ENCODE peak calls at places on chromosome 2, in eight cellular contexts. One of them, this sample, is unnamed.
A peak's percentile ranks its signal among the peaks of the same experiment; 100 is the strongest.

GRCh38 chr2:225173909-225174308 is 131.6 kb upstream of the DOCK10 start:
- DNase-seq in astrocyte of the spinal cord: no peak
- DNase-seq in brain microvascular endothelial cell: no peak
- DNase-seq in HFFc6: no peak
- DNase-seq in ascending aorta: no peak
- DNase-seq in left ventricle myocardium inferior: no peak
- DNase-seq in BE2C: peak; percentile 78
- DNase-seq in fibroblast of mammary gland: peak; percentile 10
- DNase-seq in this sample: no peak

GRCh38 chr2:132542953-132543569 is 126.5 kb downstream of the GPR39 start:
- DNase-seq in fibroblast of mammary gland: no peak
- DNase-seq in BE2C: no peak
- DNase-seq in astrocyte of the spinal cord: no peak
- DNase-seq in brain microvascular endothelial cell: no peak
- DNase-seq in HFFc6: no peak
- DNase-seq in ascending aorta: no peak
- DNase-seq in left ventricle myocardium inferior: no peak
- DNase-seq in this sample: peak; percentile 66

GRCh38 chr2:86031151-86031550 is 74.5 kb downstream of the POLR1A start:
- DNase-seq in fibroblast of mammary gland: no peak
- DNase-seq in left ventricle myocardium inferior: no peak
- DNase-seq in ascending aorta: no peak
- DNase-seq in astrocyte of the spinal cord: no peak
- DNase-seq in brain microvascular endothelial cell: no peak
- DNase-seq in HFFc6: no peak
- DNase-seq in BE2C: no peak
- DNase-seq in this sample: no peak

GRCh38 chr2:223383315-223383714 is 218.8 kb downstream of the SCG2 start:
- DNase-seq in left ventricle myocardium inferior: no peak
- DNase-seq in ascending aorta: no peak
- DNase-seq in HFFc6: peak; percentile 38
- DNase-seq in fibroblast of mammary gland: peak; percentile 65
- DNase-seq in BE2C: no peak
- DNase-seq in brain microvascular endothelial cell: no peak
- DNase-seq in astrocyte of the spinal cord: peak; percentile 37
- DNase-seq in this sample: no peak

GRCh38 chr2:74893332-74893731 is 59.4 kb downstream of the HK2 start:
- DNase-seq in ascending aorta: peak; percentile 78
- DNase-seq in astrocyte of the spinal cord: peak; percentile 56
- DNase-seq in brain microvascular endothelial cell: peak; percentile 86
- DNase-seq in BE2C: no peak
- DNase-seq in HFFc6: peak; percentile 94
- DNase-seq in left ventricle myocardium inferior: no peak
- DNase-seq in fibroblast of mammary gland: peak; percentile 79
- DNase-seq in this sample: peak; percentile 82

GRCh38 chr2:24657818-24658217 is 135.4 kb downstream of the PTRHD1 start:
- DNase-seq in ascending aorta: no peak
- DNase-seq in fibroblast of mammary gland: no peak
- DNase-seq in BE2C: no peak
- DNase-seq in left ventricle myocardium inferior: no peak
- DNase-seq in brain microvascular endothelial cell: no peak
- DNase-seq in HFFc6: no peak
- DNase-seq in astrocyte of the spinal cord: no peak
- DNase-seq in this sample: no peak

GRCh38 chr2:10788855-10789254 is 23.7 kb downstream of the PDIA6 start:
- DNase-seq in fibroblast of mammary gland: no peak
- DNase-seq in HFFc6: no peak
- DNase-seq in brain microvascular endothelial cell: no peak
- DNase-seq in BE2C: no peak
- DNase-seq in astrocyte of the spinal cord: no peak
- DNase-seq in left ventricle myocardium inferior: no peak
- DNase-seq in ascending aorta: no peak
- DNase-seq in this sample: no peak

GRCh38 chr2:192675640-192676039 is 480.9 kb upstream of the TMEFF2 start:
- DNase-seq in astrocyte of the spinal cord: peak; percentile 7
- DNase-seq in HFFc6: no peak
- DNase-seq in BE2C: no peak
- DNase-seq in left ventricle myocardium inferior: no peak
- DNase-seq in brain microvascular endothelial cell: no peak
- DNase-seq in ascending aorta: no peak
- DNase-seq in fibroblast of mammary gland: peak; percentile 0
- DNase-seq in this sample: no peak

GRCh38 chr2:95728878-95729511 is 137.2 kb downstream of the TRIM43 start:
- DNase-seq in HFFc6: peak; percentile 82
- DNase-seq in BE2C: peak; percentile 26
- DNase-seq in fibroblast of mammary gland: peak; percentile 89
- DNase-seq in ascending aorta: peak; percentile 75
- DNase-seq in brain microvascular endothelial cell: peak; percentile 83
- DNase-seq in left ventricle myocardium inferior: peak; percentile 46
- DNase-seq in astrocyte of the spinal cord: peak; percentile 89
- DNase-seq in this sample: peak; percentile 78

GRCh38 chr2:71720596-71721361 is 267.4 kb downstream of the DYSF start:
- DNase-seq in brain microvascular endothelial cell: no peak
- DNase-seq in BE2C: no peak
- DNase-seq in astrocyte of the spinal cord: no peak
- DNase-seq in fibroblast of mammary gland: no peak
- DNase-seq in ascending aorta: no peak
- DNase-seq in left ventricle myocardium inferior: no peak
- DNase-seq in HFFc6: no peak
- DNase-seq in this sample: no peak

GRCh38 chr2:39913648-39914456 is 134.8 kb upstream of the THUMPD2 start:
- DNase-seq in brain microvascular endothelial cell: peak; percentile 66
- DNase-seq in ascending aorta: no peak
- DNase-seq in fibroblast of mammary gland: peak; percentile 87
- DNase-seq in HFFc6: peak; percentile 75
- DNase-seq in astrocyte of the spinal cord: peak; percentile 84
- DNase-seq in BE2C: no peak
- DNase-seq in left ventricle myocardium inferior: no peak
- DNase-seq in this sample: peak; percentile 71

GRCh38 chr2:140275427-140275826 is 1495.2 kb upstream of the NXPH2 start:
- DNase-seq in astrocyte of the spinal cord: no peak
- DNase-seq in left ventricle myocardium inferior: no peak
- DNase-seq in fibroblast of mammary gland: no peak
- DNase-seq in BE2C: no peak
- DNase-seq in ascending aorta: no peak
- DNase-seq in brain microvascular endothelial cell: no peak
- DNase-seq in HFFc6: no peak
- DNase-seq in this sample: no peak

GRCh38 chr2:241232736-241233575 is 44.5 kb downstream of the ANO7 start:
- DNase-seq in brain microvascular endothelial cell: no peak
- DNase-seq in fibroblast of mammary gland: no peak
- DNase-seq in left ventricle myocardium inferior: no peak
- DNase-seq in ascending aorta: no peak
- DNase-seq in astrocyte of the spinal cord: no peak
- DNase-seq in BE2C: no peak
- DNase-seq in HFFc6: no peak
- DNase-seq in this sample: no peak

GRCh38 chr2:133054297-133054696 is 384.3 kb upstream of the LYPD1 start:
- DNase-seq in astrocyte of the spinal cord: peak; percentile 12
- DNase-seq in ascending aorta: no peak
- DNase-seq in BE2C: no peak
- DNase-seq in HFFc6: no peak
- DNase-seq in fibroblast of mammary gland: no peak
- DNase-seq in left ventricle myocardium inferior: no peak
- DNase-seq in brain microvascular endothelial cell: peak; percentile 39
- DNase-seq in this sample: no peak

DNA sequence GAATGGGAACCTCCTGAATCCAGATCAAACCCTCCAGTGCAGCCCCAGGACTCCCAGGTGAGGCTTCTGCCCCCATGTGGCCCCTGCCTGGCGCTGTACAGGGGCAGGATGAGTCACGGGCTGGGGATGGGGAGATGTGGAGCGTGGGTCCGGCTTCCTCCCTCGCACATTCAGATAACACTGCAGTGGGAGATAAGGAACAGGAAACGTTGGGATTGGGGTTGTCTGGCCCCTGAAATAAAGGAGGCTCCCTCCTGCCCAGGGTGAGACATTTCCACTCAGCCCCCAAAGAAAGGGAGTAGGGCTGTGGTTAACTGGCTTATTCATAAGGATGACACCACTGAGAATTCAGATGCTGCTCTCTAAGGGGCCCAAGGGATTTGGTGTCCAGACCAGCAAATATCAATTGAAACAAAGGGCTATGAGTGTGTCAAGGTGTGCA is 30.7 kb downstream of the IGFBP5 start:
- DNase-seq in brain microvascular endothelial cell: peak; percentile 50
- DNase-seq in ascending aorta: no peak
- DNase-seq in HFFc6: no peak
- DNase-seq in left ventricle myocardium inferior: no peak
- DNase-seq in BE2C: peak; percentile 68
- DNase-seq in fibroblast of mammary gland: peak; percentile 40
- DNase-seq in astrocyte of the spinal cord: no peak
- DNase-seq in this sample: peak; percentile 43
- TF ChIP-seq CTCF in brain microvascular endothelial cell: peak; percentile 59
- TF ChIP-seq CTCF in ascending aorta: no peak
- TF ChIP-seq CTCF in HFFc6: peak; percentile 26
- TF ChIP-seq CTCF in left ventricle myocardium inferior: no peak
- TF ChIP-seq CTCF in BE2C: peak; percentile 58
- TF ChIP-seq CTCF in fibroblast of mammary gland: peak; percentile 3
- TF ChIP-seq CTCF in astrocyte of the spinal cord: peak; percentile 35
- TF ChIP-seq CTCF in this sample: no peak

GRCh38 chr2:42905341-42906114 is 113.1 kb upstream of the HAAO start:
- DNase-seq in HFFc6: no peak
- DNase-seq in astrocyte of the spinal cord: peak; percentile 67
- DNase-seq in ascending aorta: peak; percentile 71
- DNase-seq in brain microvascular endothelial cell: no peak
- DNase-seq in left ventricle myocardium inferior: no peak
- DNase-seq in fibroblast of mammary gland: peak; percentile 70
- DNase-seq in BE2C: peak; percentile 84
- DNase-seq in this sample: no peak
- TF ChIP-seq CTCF in HFFc6: no peak
- TF ChIP-seq CTCF in astrocyte of the spinal cord: peak; percentile 27
- TF ChIP-seq CTCF in ascending aorta: no peak
- TF ChIP-seq CTCF in brain microvascular endothelial cell: peak; percentile 43
- TF ChIP-seq CTCF in left ventricle myocardium inferior: peak; percentile 54
- TF ChIP-seq CTCF in fibroblast of mammary gland: no peak
- TF ChIP-seq CTCF in BE2C: peak; percentile 71
- TF ChIP-seq CTCF in this sample: no peak

GRCh38 chr2:120780402-120780801 is 44.7 kb downstream of the GLI2 start:
- DNase-seq in brain microvascular endothelial cell: no peak
- DNase-seq in fibroblast of mammary gland: no peak
- DNase-seq in astrocyte of the spinal cord: no peak
- DNase-seq in BE2C: peak; percentile 41
- DNase-seq in ascending aorta: no peak
- DNase-seq in HFFc6: no peak
- DNase-seq in left ventricle myocardium inferior: no peak
- DNase-seq in this sample: no peak

GRCh38 chr2:120777787-120778186 is 42.1 kb downstream of the GLI2 start:
- DNase-seq in left ventricle myocardium inferior: no peak
- DNase-seq in ascending aorta: no peak
- DNase-seq in BE2C: no peak
- DNase-seq in brain microvascular endothelial cell: no peak
- DNase-seq in HFFc6: no peak
- DNase-seq in fibroblast of mammary gland: no peak
- DNase-seq in astrocyte of the spinal cord: no peak
- DNase-seq in this sample: no peak

GRCh38 chr2:120777170-120777751 is 41.6 kb downstream of the GLI2 start:
- DNase-seq in brain microvascular endothelial cell: no peak
- DNase-seq in HFFc6: no peak
- DNase-seq in left ventricle myocardium inferior: no peak
- DNase-seq in ascending aorta: no peak
- DNase-seq in BE2C: no peak
- DNase-seq in astrocyte of the spinal cord: no peak
- DNase-seq in fibroblast of mammary gland: no peak
- DNase-seq in this sample: no peak

GRCh38 chr2:120778244-120778643 is 42.6 kb downstream of the GLI2 start:
- DNase-seq in ascending aorta: no peak
- DNase-seq in left ventricle myocardium inferior: no peak
- DNase-seq in astrocyte of the spinal cord: no peak
- DNase-seq in fibroblast of mammary gland: peak; percentile 45
- DNase-seq in brain microvascular endothelial cell: no peak
- DNase-seq in BE2C: no peak
- DNase-seq in HFFc6: peak; percentile 45
- DNase-seq in this sample: no peak

DNA sequence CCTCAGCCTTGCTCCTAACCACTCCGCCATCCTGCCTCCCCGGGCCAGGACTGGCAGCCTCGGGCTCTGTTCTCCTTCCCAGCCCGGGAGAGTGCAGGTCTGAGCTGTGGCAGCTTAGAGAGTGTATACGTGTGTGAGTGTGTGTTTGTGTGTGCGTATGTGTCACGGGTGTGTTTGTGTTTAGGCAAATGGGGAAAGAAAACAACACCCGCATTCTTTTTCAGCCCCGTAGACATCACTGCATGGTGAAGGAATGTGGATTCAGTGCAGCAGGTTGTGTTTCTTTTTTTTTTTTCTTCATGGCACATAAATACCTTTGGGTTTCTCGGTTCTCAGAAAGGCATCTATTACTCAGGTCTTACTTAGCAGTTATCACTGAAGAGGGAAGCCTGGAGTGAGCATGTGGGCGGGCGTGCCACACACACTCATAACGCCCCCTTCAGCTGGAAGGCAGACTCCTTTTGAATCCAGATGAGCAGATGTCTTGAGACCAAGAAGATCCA is 44.2 kb downstream of the GLI2 start:
- DNase-seq in BE2C: no peak
- DNase-seq in HFFc6: peak; percentile 90
- DNase-seq in ascending aorta: no peak
- DNase-seq in astrocyte of the spinal cord: peak; percentile 81
- DNase-seq in fibroblast of mammary gland: peak; percentile 77
- DNase-seq in left ventricle myocardium inferior: no peak
- DNase-seq in brain microvascular endothelial cell: peak; percentile 86
- DNase-seq in this sample: no peak
- TF ChIP-seq CTCF in BE2C: no peak
- TF ChIP-seq CTCF in HFFc6: peak; percentile 63
- TF ChIP-seq CTCF in ascending aorta: no peak
- TF ChIP-seq CTCF in astrocyte of the spinal cord: peak; percentile 33
- TF ChIP-seq CTCF in fibroblast of mammary gland: peak; percentile 30
- TF ChIP-seq CTCF in left ventricle myocardium inferior: no peak
- TF ChIP-seq CTCF in brain microvascular endothelial cell: peak; percentile 60
- TF ChIP-seq CTCF in this sample: no peak

GRCh38 chr2:201996006-201996405 is 37.6 kb upstream of the FZD7 start:
- DNase-seq in BE2C: no peak
- DNase-seq in astrocyte of the spinal cord: no peak
- DNase-seq in HFFc6: no peak
- DNase-seq in fibroblast of mammary gland: no peak
- DNase-seq in left ventricle myocardium inferior: no peak
- DNase-seq in ascending aorta: no peak
- DNase-seq in brain microvascular endothelial cell: no peak
- DNase-seq in this sample: no peak

GRCh38 chr2:201999289-201999688 is 34.4 kb upstream of the FZD7 start:
- DNase-seq in brain microvascular endothelial cell: no peak
- DNase-seq in BE2C: no peak
- DNase-seq in fibroblast of mammary gland: no peak
- DNase-seq in ascending aorta: no peak
- DNase-seq in HFFc6: no peak
- DNase-seq in left ventricle myocardium inferior: peak; percentile 45
- DNase-seq in astrocyte of the spinal cord: no peak
- DNase-seq in this sample: no peak

GRCh38 chr2:201996681-201997254 is 36.9 kb upstream of the FZD7 start:
- DNase-seq in left ventricle myocardium inferior: no peak
- DNase-seq in astrocyte of the spinal cord: no peak
- DNase-seq in fibroblast of mammary gland: no peak
- DNase-seq in ascending aorta: no peak
- DNase-seq in brain microvascular endothelial cell: no peak
- DNase-seq in BE2C: peak; percentile 30
- DNase-seq in HFFc6: no peak
- DNase-seq in this sample: no peak

GRCh38 chr2:201992960-201993359 is 40.7 kb upstream of the FZD7 start:
- DNase-seq in left ventricle myocardium inferior: no peak
- DNase-seq in astrocyte of the spinal cord: no peak
- DNase-seq in fibroblast of mammary gland: no peak
- DNase-seq in HFFc6: no peak
- DNase-seq in BE2C: no peak
- DNase-seq in brain microvascular endothelial cell: no peak
- DNase-seq in ascending aorta: no peak
- DNase-seq in this sample: no peak

GRCh38 chr2:201994973-201995638 is 38.5 kb upstream of the FZD7 start:
- DNase-seq in brain microvascular endothelial cell: no peak
- DNase-seq in ascending aorta: no peak
- DNase-seq in HFFc6: no peak
- DNase-seq in BE2C: no peak
- DNase-seq in left ventricle myocardium inferior: no peak
- DNase-seq in fibroblast of mammary gland: no peak
- DNase-seq in astrocyte of the spinal cord: no peak
- DNase-seq in this sample: no peak
- TF ChIP-seq CTCF in brain microvascular endothelial cell: no peak
- TF ChIP-seq CTCF in ascending aorta: no peak
- TF ChIP-seq CTCF in HFFc6: no peak
- TF ChIP-seq CTCF in BE2C: no peak
- TF ChIP-seq CTCF in left ventricle myocardium inferior: no peak
- TF ChIP-seq CTCF in fibroblast of mammary gland: no peak
- TF ChIP-seq CTCF in astrocyte of the spinal cord: no peak
- TF ChIP-seq CTCF in this sample: no peak